ENCODE peak calls at places on chromosomes 4 and X, in nine cellular contexts. One of them, this sample, is unnamed.

GRCh38 chrX:87697409-87697808 is 179.8 kb downstream of the KLHL4 start:
- DNase-seq in DND-41: no peak
- DNase-seq in lower lobe of right lung: no peak
- DNase-seq in cardiac fibroblast: peak; percentile 1
- DNase-seq in cardiac muscle cell: no peak
- DNase-seq in GM23338: no peak
- DNase-seq in brain microvascular endothelial cell: no peak
- DNase-seq in dorsolateral prefrontal cortex: no peak
- DNase-seq in left ventricle myocardium inferior: no peak
- DNase-seq in this sample: no peak

GRCh38 chr4:38663021-38663800 is 788 bp upstream of the KLF3 start:
- DNase-seq in cardiac fibroblast: peak; percentile 52
- DNase-seq in DND-41: no peak
- DNase-seq in cardiac muscle cell: peak; percentile 57
- DNase-seq in lower lobe of right lung: no peak
- DNase-seq in brain microvascular endothelial cell: no peak
- DNase-seq in GM23338: peak; percentile 72
- DNase-seq in dorsolateral prefrontal cortex: peak; percentile 49
- DNase-seq in left ventricle myocardium inferior: no peak
- DNase-seq in this sample: peak; percentile 60

GRCh38 chrX:147174596-147174995 is 360.1 kb upstream of the CXorf51A start:
- DNase-seq in brain microvascular endothelial cell: no peak
- DNase-seq in lower lobe of right lung: no peak
- DNase-seq in dorsolateral prefrontal cortex: no peak
- DNase-seq in cardiac fibroblast: no peak
- DNase-seq in left ventricle myocardium inferior: no peak
- DNase-seq in DND-41: no peak
- DNase-seq in cardiac muscle cell: no peak
- DNase-seq in GM23338: peak; percentile 47
- DNase-seq in this sample: no peak

GRCh38 chr4:154743683-154744340 is at the start of gene LRAT:
- DNase-seq in cardiac muscle cell: no peak
- DNase-seq in DND-41: no peak
- DNase-seq in dorsolateral prefrontal cortex: no peak
- DNase-seq in GM23338: peak; percentile 94
- DNase-seq in left ventricle myocardium inferior: peak; percentile 21
- DNase-seq in brain microvascular endothelial cell: no peak
- DNase-seq in lower lobe of right lung: peak; percentile 79
- DNase-seq in cardiac fibroblast: no peak
- DNase-seq in this sample: peak; percentile 40

GRCh38 chr4:88007304-88008132 is at the start of gene PKD2:
- DNase-seq in left ventricle myocardium inferior: peak; percentile 91
- DNase-seq in cardiac muscle cell: peak; percentile 83
- DNase-seq in lower lobe of right lung: peak; percentile 88
- DNase-seq in dorsolateral prefrontal cortex: peak; percentile 86
- DNase-seq in GM23338: peak; percentile 88
- DNase-seq in cardiac fibroblast: peak; percentile 82
- DNase-seq in DND-41: peak; percentile 84
- DNase-seq in brain microvascular endothelial cell: peak; percentile 60
- DNase-seq in this sample: peak; percentile 76

GRCh38 chrX:123138473-123138872 is 45.6 kb upstream of the GRIA3 start:
- DNase-seq in DND-41: no peak
- DNase-seq in dorsolateral prefrontal cortex: no peak
- DNase-seq in cardiac fibroblast: no peak
- DNase-seq in left ventricle myocardium inferior: no peak
- DNase-seq in GM23338: no peak
- DNase-seq in cardiac muscle cell: no peak
- DNase-seq in lower lobe of right lung: no peak
- DNase-seq in brain microvascular endothelial cell: no peak
- DNase-seq in this sample: no peak

GRCh38 chr4:174869334-174869733 is 40.3 kb upstream of the GLRA3 start:
- DNase-seq in GM23338: no peak
- DNase-seq in dorsolateral prefrontal cortex: no peak
- DNase-seq in cardiac muscle cell: no peak
- DNase-seq in lower lobe of right lung: no peak
- DNase-seq in brain microvascular endothelial cell: no peak
- DNase-seq in cardiac fibroblast: no peak
- DNase-seq in left ventricle myocardium inferior: no peak
- DNase-seq in DND-41: no peak
- DNase-seq in this sample: no peak

GRCh38 chr4:53010320-53010719 is 148.2 kb downstream of the RASL11B start:
- DNase-seq in lower lobe of right lung: no peak
- DNase-seq in brain microvascular endothelial cell: peak; percentile 18
- DNase-seq in cardiac muscle cell: peak; percentile 90
- DNase-seq in DND-41: no peak
- DNase-seq in cardiac fibroblast: peak; percentile 87
- DNase-seq in left ventricle myocardium inferior: peak; percentile 49
- DNase-seq in GM23338: no peak
- DNase-seq in dorsolateral prefrontal cortex: no peak
- DNase-seq in this sample: no peak

GRCh38 chrX:3317191-3317718 is 29.2 kb downstream of the MXRA5 start:
- DNase-seq in dorsolateral prefrontal cortex: no peak
- DNase-seq in left ventricle myocardium inferior: no peak
- DNase-seq in DND-41: no peak
- DNase-seq in brain microvascular endothelial cell: no peak
- DNase-seq in cardiac muscle cell: no peak
- DNase-seq in cardiac fibroblast: no peak
- DNase-seq in lower lobe of right lung: no peak
- DNase-seq in GM23338: no peak
- DNase-seq in this sample: no peak

GRCh38 chr4:39255266-39255665 is 72.9 kb downstream of the WDR19 start:
- DNase-seq in dorsolateral prefrontal cortex: no peak
- DNase-seq in lower lobe of right lung: no peak
- DNase-seq in cardiac fibroblast: peak; percentile 55
- DNase-seq in GM23338: peak; percentile 50
- DNase-seq in DND-41: no peak
- DNase-seq in left ventricle myocardium inferior: no peak
- DNase-seq in brain microvascular endothelial cell: peak; percentile 14
- DNase-seq in cardiac muscle cell: peak; percentile 60
- DNase-seq in this sample: no peak

GRCh38 chrX:25105251-25105650 is 89.5 kb upstream of the ARX start:
- DNase-seq in left ventricle myocardium inferior: no peak
- DNase-seq in brain microvascular endothelial cell: no peak
- DNase-seq in dorsolateral prefrontal cortex: no peak
- DNase-seq in cardiac fibroblast: no peak
- DNase-seq in DND-41: no peak
- DNase-seq in GM23338: peak; percentile 15
- DNase-seq in cardiac muscle cell: no peak
- DNase-seq in lower lobe of right lung: no peak
- DNase-seq in this sample: no peak

GRCh38 chrX:77749695-77750094 is 36.3 kb downstream of the ATRX start:
- DNase-seq in GM23338: no peak
- DNase-seq in lower lobe of right lung: no peak
- DNase-seq in left ventricle myocardium inferior: no peak
- DNase-seq in dorsolateral prefrontal cortex: no peak
- DNase-seq in cardiac fibroblast: peak; percentile 17
- DNase-seq in DND-41: no peak
- DNase-seq in brain microvascular endothelial cell: peak; percentile 89
- DNase-seq in cardiac muscle cell: peak; percentile 28
- DNase-seq in this sample: no peak

DNA sequence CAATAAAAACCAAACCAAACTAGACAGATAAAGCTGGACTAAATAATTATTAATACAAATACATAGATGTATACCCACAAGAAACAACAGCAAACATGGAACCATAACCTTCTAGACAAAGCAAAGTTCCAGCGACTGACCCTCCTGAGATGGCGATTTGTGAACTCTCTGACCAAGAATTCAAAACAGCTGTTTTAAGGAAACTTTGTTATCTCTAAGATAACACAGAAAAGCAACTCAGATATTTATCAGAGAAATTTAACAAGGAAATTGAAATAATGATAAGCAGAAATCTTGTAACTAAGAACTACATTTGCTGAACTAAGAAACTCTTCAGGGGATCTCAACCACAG is 23.4 kb upstream of the MTHFD2L start:
- DNase-seq in cardiac muscle cell: no peak
- DNase-seq in dorsolateral prefrontal cortex: no peak
- DNase-seq in left ventricle myocardium inferior: no peak
- DNase-seq in cardiac fibroblast: no peak
- DNase-seq in DND-41: no peak
- DNase-seq in lower lobe of right lung: no peak
- DNase-seq in brain microvascular endothelial cell: no peak
- DNase-seq in GM23338: no peak
- DNase-seq in this sample: no peak
- TF ChIP-seq CTCF in cardiac muscle cell: no peak
- TF ChIP-seq CTCF in dorsolateral prefrontal cortex: no peak
- TF ChIP-seq CTCF in left ventricle myocardium inferior: no peak
- TF ChIP-seq CTCF in cardiac fibroblast: no peak
- TF ChIP-seq CTCF in DND-41: no peak
- TF ChIP-seq CTCF in lower lobe of right lung: no peak
- TF ChIP-seq CTCF in brain microvascular endothelial cell: no peak
- TF ChIP-seq CTCF in GM23338: no peak
- TF ChIP-seq CTCF in this sample: no peak

DNA sequence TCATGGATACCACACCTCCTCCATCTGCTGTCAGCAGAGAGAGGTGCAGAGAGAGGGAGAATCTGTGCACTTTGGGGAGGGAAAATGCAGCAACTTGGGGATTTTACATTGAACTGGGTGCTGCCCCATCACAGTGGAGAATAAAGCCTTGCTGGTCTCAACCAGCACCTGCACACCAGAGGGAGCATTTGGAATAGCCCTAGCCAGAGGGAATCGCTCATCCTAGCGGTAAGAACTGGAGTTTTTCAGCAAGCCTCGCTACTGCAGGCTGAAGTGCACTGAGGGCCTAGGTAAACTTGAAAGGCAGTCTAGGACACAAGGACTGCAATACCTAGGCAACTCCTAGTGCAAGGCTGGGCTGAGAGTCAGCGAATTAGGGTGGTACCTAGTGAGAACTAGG is 148.7 kb downstream of the KDR start:
- DNase-seq in left ventricle myocardium inferior: no peak
- DNase-seq in brain microvascular endothelial cell: no peak
- DNase-seq in DND-41: no peak
- DNase-seq in GM23338: peak; percentile 82
- DNase-seq in cardiac muscle cell: no peak
- DNase-seq in dorsolateral prefrontal cortex: no peak
- DNase-seq in cardiac fibroblast: no peak
- DNase-seq in lower lobe of right lung: no peak
- DNase-seq in this sample: no peak
- TF ChIP-seq CTCF in left ventricle myocardium inferior: no peak
- TF ChIP-seq CTCF in brain microvascular endothelial cell: peak; percentile 45
- TF ChIP-seq CTCF in DND-41: no peak
- TF ChIP-seq CTCF in GM23338: peak; percentile 73
- TF ChIP-seq CTCF in cardiac muscle cell: no peak
- TF ChIP-seq CTCF in dorsolateral prefrontal cortex: no peak
- TF ChIP-seq CTCF in cardiac fibroblast: no peak
- TF ChIP-seq CTCF in lower lobe of right lung: no peak
- TF ChIP-seq CTCF in this sample: no peak

GRCh38 chrX:66760648-66761047 is 121.8 kb upstream of the EDA2R start:
- DNase-seq in GM23338: peak; percentile 18
- DNase-seq in cardiac muscle cell: no peak
- DNase-seq in dorsolateral prefrontal cortex: no peak
- DNase-seq in brain microvascular endothelial cell: no peak
- DNase-seq in lower lobe of right lung: no peak
- DNase-seq in DND-41: no peak
- DNase-seq in cardiac fibroblast: no peak
- DNase-seq in left ventricle myocardium inferior: no peak
- DNase-seq in this sample: no peak
- TF ChIP-seq CTCF in GM23338: peak; percentile 46
- TF ChIP-seq CTCF in cardiac muscle cell: no peak
- TF ChIP-seq CTCF in dorsolateral prefrontal cortex: no peak
- TF ChIP-seq CTCF in brain microvascular endothelial cell: no peak
- TF ChIP-seq CTCF in lower lobe of right lung: no peak
- TF ChIP-seq CTCF in DND-41: peak; percentile 31
- TF ChIP-seq CTCF in cardiac fibroblast: no peak
- TF ChIP-seq CTCF in left ventricle myocardium inferior: peak; percentile 19
- TF ChIP-seq CTCF in this sample: no peak

GRCh38 chrX:152641256-152641875 is 3.7 kb downstream of the GABRQ start:
- DNase-seq in cardiac muscle cell: no peak
- DNase-seq in lower lobe of right lung: no peak
- DNase-seq in DND-41: no peak
- DNase-seq in left ventricle myocardium inferior: no peak
- DNase-seq in dorsolateral prefrontal cortex: no peak
- DNase-seq in GM23338: peak; percentile 84
- DNase-seq in brain microvascular endothelial cell: no peak
- DNase-seq in cardiac fibroblast: no peak
- DNase-seq in this sample: no peak

GRCh38 chrX:152640039-152640818 is 2.5 kb downstream of the GABRQ start:
- DNase-seq in dorsolateral prefrontal cortex: no peak
- DNase-seq in lower lobe of right lung: no peak
- DNase-seq in GM23338: peak; percentile 10
- DNase-seq in brain microvascular endothelial cell: peak; percentile 23
- DNase-seq in cardiac muscle cell: peak; percentile 2
- DNase-seq in left ventricle myocardium inferior: no peak
- DNase-seq in DND-41: no peak
- DNase-seq in cardiac fibroblast: no peak
- DNase-seq in this sample: no peak

GRCh38 chrX:152642931-152643525 is 5.3 kb downstream of the GABRQ start:
- DNase-seq in lower lobe of right lung: no peak
- DNase-seq in dorsolateral prefrontal cortex: no peak
- DNase-seq in cardiac muscle cell: no peak
- DNase-seq in DND-41: no peak
- DNase-seq in cardiac fibroblast: no peak
- DNase-seq in left ventricle myocardium inferior: no peak
- DNase-seq in brain microvascular endothelial cell: no peak
- DNase-seq in GM23338: no peak
- DNase-seq in this sample: no peak

GRCh38 chrX:152639426-152639825 is 1.7 kb downstream of the GABRQ start:
- DNase-seq in cardiac muscle cell: no peak
- DNase-seq in GM23338: no peak
- DNase-seq in DND-41: no peak
- DNase-seq in left ventricle myocardium inferior: no peak
- DNase-seq in dorsolateral prefrontal cortex: no peak
- DNase-seq in cardiac fibroblast: no peak
- DNase-seq in brain microvascular endothelial cell: no peak
- DNase-seq in lower lobe of right lung: no peak
- DNase-seq in this sample: no peak

GRCh38 chrX:152641996-152642395 is 4.3 kb downstream of the GABRQ start:
- DNase-seq in cardiac fibroblast: peak; percentile 0
- DNase-seq in cardiac muscle cell: peak; percentile 5
- DNase-seq in GM23338: peak; percentile 60
- DNase-seq in brain microvascular endothelial cell: no peak
- DNase-seq in DND-41: no peak
- DNase-seq in lower lobe of right lung: no peak
- DNase-seq in left ventricle myocardium inferior: no peak
- DNase-seq in dorsolateral prefrontal cortex: peak; percentile 41
- DNase-seq in this sample: no peak
- TF ChIP-seq CTCF in cardiac fibroblast: no peak
- TF ChIP-seq CTCF in cardiac muscle cell: peak; percentile 9
- TF ChIP-seq CTCF in GM23338: peak; percentile 28
- TF ChIP-seq CTCF in brain microvascular endothelial cell: peak; percentile 23
- TF ChIP-seq CTCF in DND-41: no peak
- TF ChIP-seq CTCF in lower lobe of right lung: no peak
- TF ChIP-seq CTCF in left ventricle myocardium inferior: peak; percentile 40
- TF ChIP-seq CTCF in dorsolateral prefrontal cortex: peak; percentile 45
- TF ChIP-seq CTCF in this sample: no peak

DNA sequence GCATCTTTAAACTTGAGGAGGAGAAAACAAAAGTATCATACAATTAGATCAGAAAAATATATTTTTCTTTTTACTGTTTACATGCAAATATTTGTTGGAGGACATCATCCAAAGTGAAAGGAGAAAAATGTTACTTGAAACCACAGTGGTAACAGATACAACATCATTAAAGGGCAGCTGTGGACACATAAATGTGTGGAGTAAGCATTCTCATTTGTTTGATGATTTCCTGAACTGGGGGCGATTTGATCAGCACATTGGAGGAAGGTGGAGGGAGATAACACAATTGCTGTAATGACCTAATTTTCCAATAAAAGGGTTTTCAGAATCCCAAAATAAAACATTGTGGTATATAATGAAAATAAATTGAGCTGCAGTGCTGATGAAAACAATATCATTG is 314.5 kb upstream of the HS3ST1 start:
- DNase-seq in brain microvascular endothelial cell: no peak
- DNase-seq in cardiac muscle cell: no peak
- DNase-seq in DND-41: no peak
- DNase-seq in left ventricle myocardium inferior: no peak
- DNase-seq in GM23338: no peak
- DNase-seq in cardiac fibroblast: no peak
- DNase-seq in dorsolateral prefrontal cortex: no peak
- DNase-seq in lower lobe of right lung: no peak
- DNase-seq in this sample: no peak
- TF ChIP-seq CTCF in brain microvascular endothelial cell: no peak
- TF ChIP-seq CTCF in cardiac muscle cell: no peak
- TF ChIP-seq CTCF in DND-41: no peak
- TF ChIP-seq CTCF in left ventricle myocardium inferior: no peak
- TF ChIP-seq CTCF in GM23338: no peak
- TF ChIP-seq CTCF in cardiac fibroblast: no peak
- TF ChIP-seq CTCF in dorsolateral prefrontal cortex: no peak
- TF ChIP-seq CTCF in lower lobe of right lung: no peak
- TF ChIP-seq CTCF in this sample: no peak